ENCODE peak calls at places on chromosomes 2 and 18, in four cellular contexts. N is HCT116, D is K562, I is HepG2. M is an unnamed sample.

GRCh38 chr2:232981356-232981755 is 31.7 kb downstream of the NGEF start:
- DNase-seq in N (no peak), D (no peak), I (no peak), M (no peak)

GRCh38 chr2:201263774-201264173 is 3.4 kb downstream of the CASP8 start:
- DNase-seq in N (no peak), D (no peak), I (no peak), M (no peak)

GRCh38 chr2:3421541-3421940 is 42.0 kb downstream of the TRAPPC12 start:
- DNase-seq in N (no peak), D (no peak), I (no peak), M (no peak)

GRCh38 chr18:48455555-48456478 is 46.6 kb upstream of the ZBTB7C start:
- DNase-seq in N (peak), D (no peak), I (no peak), M (no peak)

GRCh38 chr2:112065966-112066365 is 10.9 kb downstream of the TMEM87B start:
- DNase-seq in N (no peak), D (no peak), I (no peak), M (no peak)

GRCh38 chr2:238527565-238527964 is 100.8 kb downstream of the ASB1 start:
- DNase-seq in N (no peak), D (no peak), I (no peak), M (no peak)

GRCh38 chr2:143471550-143471949 is 342.3 kb downstream of the ARHGAP15 start:
- DNase-seq in N (no peak), D (no peak), I (no peak), M (no peak)

GRCh38 chr18:77042583-77042982 is 90.0 kb downstream of the MBP start:
- DNase-seq in N (no peak), D (no peak), I (no peak), M (no peak)

GRCh38 chr2:225735844-225736243 is 336.3 kb downstream of the NYAP2 start:
- DNase-seq in N (peak), D (no peak), I (no peak), M (peak)

GRCh38 chr18:48649231-48649630 is 110.4 kb downstream of the CTIF start:
- DNase-seq in N (no peak), D (no peak), I (peak), M (no peak)

GRCh38 chr2:101696272-101697123 is 1.0 kb upstream of the MAP4K4 start:
- DNase-seq in N (no peak), D (no peak), I (no peak), M (no peak)

GRCh38 chr18:76991021-76991688 is 141.4 kb downstream of the MBP start:
- DNase-seq in N (no peak), D (no peak), I (no peak), M (no peak)

GRCh38 chr2:179965291-179965690 is 41.8 kb downstream of the CWC22 start:
- DNase-seq in N (no peak), D (no peak), I (no peak), M (no peak)

GRCh38 chr2:144548532-144549191 is 28.7 kb upstream of the ZEB2 start:
- DNase-seq in N (no peak), D (no peak), I (no peak), M (no peak)

GRCh38 chr18:43893001-43893637 is 615.8 kb upstream of the SYT4 start:
- DNase-seq in N (no peak), D (no peak), I (no peak), M (peak)

GRCh38 chr2:157872791-157873190 is 3.3 kb downstream of the ACVR1 start:
- DNase-seq in N (no peak), D (no peak), I (no peak), M (no peak)

GRCh38 chr2:156112323-156112722 is 220.2 kb downstream of the NR4A2 start:
- DNase-seq in N (no peak), D (no peak), I (no peak), M (no peak)

GRCh38 chr2:9744256-9745004 is 98.8 kb upstream of the TAF1B start:
- DNase-seq in N (no peak), D (no peak), I (no peak), M (no peak)

GRCh38 chr2:239278361-239278760 is 122.5 kb downstream of the HDAC4 start:
- DNase-seq in N (no peak), D (no peak), I (no peak), M (no peak)

GRCh38 chr18:5556317-5556974 is 12.6 kb upstream of the EPB41L3 start:
- DNase-seq in N (no peak), D (no peak), I (peak), M (no peak)

GRCh38 chr18:11497585-11497984 is 111.8 kb upstream of the SLC35G4 start:
- DNase-seq in N (no peak), D (no peak), I (peak), M (no peak)

GRCh38 chr2:62596061-62596658 is 90.2 kb upstream of the TMEM17 start:
- DNase-seq in N (no peak), D (no peak), I (no peak), M (no peak)

GRCh38 chr2:240557808-240558207 is at the start of gene ANKMY1:
- DNase-seq in N (no peak), D (no peak), I (no peak), M (no peak)

GRCh38 chr2:69667805-69668382 is 24.4 kb upstream of the AAK1 start:
- DNase-seq in N (no peak), D (no peak), I (no peak), M (no peak)

GRCh38 chr2:102485151-102485769 is 12.2 kb downstream of the SLC9A4 start:
- DNase-seq in N (no peak), D (no peak), I (no peak), M (no peak)

GRCh38 chr18:76972241-76972640 is 149.9 kb downstream of the ZNF236 start:
- DNase-seq in N (no peak), D (no peak), I (no peak), M (no peak)

GRCh38 chr2:176999331-176999730 is 213.3 kb upstream of the HNRNPA3 start:
- DNase-seq in N (no peak), D (no peak), I (no peak), M (no peak)

GRCh38 chr18:28736223-28736622 is 559.3 kb upstream of the CDH2 start:
- DNase-seq in N (no peak), D (no peak), I (no peak), M (no peak)

GRCh38 chr2:37589298-37589697 is 82.1 kb downstream of the CDC42EP3 start:
- DNase-seq in N (no peak), D (no peak), I (no peak), M (no peak)

GRCh38 chr18:51614033-51614432 is 416.6 kb upstream of the MEX3C start:
- DNase-seq in N (no peak), D (no peak), I (peak), M (peak)

GRCh38 chr2:120447122-120447785 is 101.3 kb downstream of the INHBB start:
- DNase-seq in N (no peak), D (no peak), I (no peak), M (no peak)

GRCh38 chr2:31031132-31031706 is 107.0 kb downstream of the GALNT14 start:
- DNase-seq in N (no peak), D (no peak), I (no peak), M (no peak)

DNA sequence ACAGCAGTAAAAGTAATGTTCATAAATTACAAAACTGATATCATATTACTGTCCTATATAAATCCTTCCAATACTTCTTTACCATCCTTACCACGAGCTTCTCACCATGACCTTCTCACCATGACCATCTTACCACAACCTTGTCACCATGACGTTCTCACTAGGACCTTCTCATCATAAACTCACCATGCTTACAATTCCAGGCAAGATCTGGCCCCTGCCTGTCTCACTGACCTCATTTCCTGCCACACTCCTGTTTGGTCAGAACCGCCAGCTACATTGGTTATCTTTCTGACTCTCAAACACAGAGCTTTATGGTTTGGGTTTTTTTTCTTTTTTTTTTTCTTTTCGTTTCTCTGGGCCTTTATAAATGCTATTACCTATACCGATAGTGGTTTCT is 827.6 kb downstream of the RNF144A start:
- DNase-seq in N (no peak), D (no peak), I (no peak), M (no peak)
- TF ChIP-seq SIN3A in N (no peak), D (no peak), I (no peak), M (no peak)

GRCh38 chr2:128276878-128277675 is 41.6 kb downstream of the HS6ST1 start:
- DNase-seq in N (no peak), D (no peak), I (no peak), M (no peak)
- TF ChIP-seq TCF7L2 in N (no peak), D (no peak), I (no peak), M (no peak)

GRCh38 chr2:105409717-105410116 is 10.9 kb upstream of the FHL2 start:
- DNase-seq in N (peak), D (no peak), I (no peak), M (no peak)
- TF ChIP-seq SIN3A in N (no peak), D (no peak), I (no peak), M (no peak)

GRCh38 chr2:54387592-54387991 is 68.5 kb upstream of the SPTBN1 start:
- DNase-seq in N (no peak), D (no peak), I (no peak), M (no peak)

GRCh38 chr2:54385271-54385670 is 70.9 kb upstream of the SPTBN1 start:
- DNase-seq in N (no peak), D (no peak), I (no peak), M (no peak)

GRCh38 chr2:54388093-54388492 is 68.0 kb upstream of the SPTBN1 start:
- DNase-seq in N (no peak), D (no peak), I (no peak), M (no peak)

GRCh38 chr2:54386585-54386984 is 69.5 kb upstream of the SPTBN1 start:
- DNase-seq in N (no peak), D (no peak), I (no peak), M (no peak)

DNA sequence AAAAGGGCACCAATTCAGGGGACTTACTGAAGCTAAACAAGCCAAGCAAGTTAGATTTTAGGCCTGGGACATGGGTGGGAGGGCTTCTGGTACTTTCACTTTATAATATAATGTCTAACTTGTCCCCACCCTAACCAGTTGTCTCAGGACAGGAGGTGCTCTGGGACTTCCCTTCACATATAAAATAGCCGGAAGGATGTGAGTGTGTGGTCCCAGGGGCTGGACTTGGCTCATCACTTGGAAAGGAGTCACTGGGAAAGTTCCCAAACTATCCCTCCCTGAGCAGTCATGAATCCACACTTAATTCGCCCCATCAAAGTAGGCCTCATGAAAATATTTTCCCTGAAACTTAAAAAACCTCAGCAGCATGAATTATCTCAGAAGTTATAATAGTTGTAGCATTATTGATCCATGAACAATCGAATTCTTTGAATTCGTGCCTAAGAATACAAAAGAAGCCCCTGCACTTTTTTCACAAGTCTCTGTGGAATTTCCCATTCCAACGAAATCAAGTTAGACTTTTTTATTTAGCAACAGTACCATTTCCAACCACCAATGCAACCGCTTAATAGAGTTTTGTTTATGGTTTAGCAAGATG is 69.0 kb upstream of the SPTBN1 start:
- DNase-seq in N (no peak), D (no peak), I (no peak), M (no peak)
- TF ChIP-seq TCF7L2 in N (no peak), D (no peak), I (no peak), M (no peak)

GRCh38 chr2:71880287-71880686 is 267.4 kb downstream of the CYP26B1 start:
- DNase-seq in N (no peak), D (no peak), I (no peak), M (no peak)

GRCh38 chr2:71879509-71880184 is 268.0 kb downstream of the CYP26B1 start:
- DNase-seq in N (no peak), D (no peak), I (no peak), M (no peak)

GRCh38 chr2:71882236-71882946 is 265.3 kb downstream of the CYP26B1 start:
- DNase-seq in N (no peak), D (no peak), I (no peak), M (no peak)

GRCh38 chr2:71882949-71883472 is 264.7 kb downstream of the CYP26B1 start:
- DNase-seq in N (peak), D (peak), I (peak), M (no peak)

DNA sequence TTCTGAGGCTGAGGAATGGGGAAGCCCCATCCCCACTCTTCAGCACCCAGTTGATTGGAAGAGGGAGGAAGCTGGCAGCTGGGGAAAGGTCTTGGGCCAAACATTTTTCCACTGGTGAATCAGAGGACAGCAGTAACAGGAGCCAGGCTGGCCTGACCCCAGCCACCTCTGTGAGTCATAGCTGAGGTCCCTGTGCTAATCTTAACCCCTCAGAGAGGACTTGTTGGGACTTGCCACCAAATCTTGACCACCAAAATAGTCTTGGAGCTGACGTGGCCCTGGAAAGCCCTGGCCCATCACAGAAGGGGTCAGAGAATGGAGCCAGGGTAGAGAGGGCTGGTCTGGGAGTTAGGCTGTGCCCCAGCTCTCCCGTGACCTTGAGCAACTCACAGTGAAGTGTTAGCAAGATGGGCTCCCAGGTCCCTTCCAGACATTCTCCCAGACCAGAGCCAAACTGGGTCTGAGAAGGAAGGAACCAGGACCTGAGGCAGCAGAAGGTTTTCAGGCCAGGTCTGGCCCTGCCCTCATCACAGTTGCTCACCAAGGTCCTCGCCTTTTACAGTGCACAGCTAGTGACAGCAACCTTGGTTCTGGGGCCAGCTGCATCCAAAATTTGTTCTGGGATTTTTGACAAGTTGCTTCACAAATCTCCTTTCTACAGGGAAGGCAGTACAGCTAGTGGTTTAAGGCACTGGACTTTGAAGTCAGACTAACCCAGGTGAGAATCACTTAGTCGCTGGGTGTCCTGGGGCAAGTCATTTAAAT is 266.6 kb downstream of the CYP26B1 start:
- DNase-seq in N (peak), D (peak), I (peak), M (no peak)
- TF ChIP-seq SIN3A in N (no peak), D (no peak), I (no peak), M (no peak)

DNA sequence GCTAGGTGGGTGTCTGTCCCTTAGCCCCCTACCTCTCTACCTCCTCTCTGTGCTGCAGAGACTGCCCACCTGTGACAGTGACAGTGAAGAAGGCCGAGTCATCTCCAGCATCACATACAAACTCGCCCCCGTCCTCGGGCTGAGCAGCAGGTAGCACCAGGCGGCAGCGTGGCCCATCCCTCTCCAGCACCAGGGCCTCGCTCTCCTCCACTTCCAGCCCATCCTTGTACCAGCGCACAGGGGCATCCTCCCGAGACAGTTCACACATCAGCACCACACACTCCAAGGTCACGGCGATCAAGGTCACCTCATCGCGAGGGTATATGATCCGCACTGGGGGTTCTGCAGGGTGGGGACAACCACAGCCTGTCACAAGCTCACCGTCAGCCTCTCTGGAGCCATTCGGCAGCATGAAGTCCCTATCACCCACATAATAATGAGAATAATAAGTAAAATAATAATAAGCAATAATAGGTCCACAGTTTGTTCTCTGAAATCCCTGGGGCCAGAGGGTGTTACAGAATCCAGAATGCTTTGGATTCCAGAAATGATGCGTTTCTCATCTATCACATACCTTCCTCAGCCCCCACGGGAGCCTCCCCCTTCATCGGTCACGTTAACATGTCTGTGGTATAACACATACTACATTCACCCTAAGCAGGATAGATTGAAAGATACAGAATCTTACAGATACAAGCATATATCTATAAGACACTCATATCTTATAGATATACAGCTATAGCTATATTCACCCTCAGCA is 12.0 kb downstream of the OBSL1 start:
- DNase-seq in N (no peak), D (no peak), I (no peak), M (no peak)
- TF ChIP-seq TCF7L2 in N (no peak), D (no peak), I (no peak), M (no peak)

DNA sequence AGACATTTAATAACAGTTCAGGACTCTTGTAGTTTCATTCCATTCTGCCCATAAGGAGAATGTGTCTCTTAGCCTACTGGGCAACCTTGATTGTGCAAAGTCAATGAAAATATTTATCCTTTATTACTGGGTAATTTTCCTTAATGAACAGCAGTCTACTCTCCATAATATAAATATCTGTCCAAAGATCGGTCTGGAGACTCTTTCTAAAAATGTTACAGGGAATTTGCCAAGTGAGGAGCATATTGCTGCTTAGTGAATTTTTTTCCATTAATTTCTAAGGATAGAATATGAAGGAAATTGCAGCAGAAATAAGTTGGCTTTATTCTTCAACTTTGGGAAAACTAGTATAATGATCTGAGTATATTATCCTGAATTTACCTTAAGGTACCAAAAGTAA is 817.1 kb upstream of the FSHR start:
- DNase-seq in N (no peak), D (no peak), I (no peak), M (no peak)
- TF ChIP-seq SIN3A in N (no peak), D (no peak), I (no peak), M (no peak)

GRCh38 chr18:10456718-10457499 is 2.5 kb downstream of the APCDD1 start:
- DNase-seq in N (no peak), D (no peak), I (no peak), M (no peak)

GRCh38 chr18:10454800-10455550 is 540 bp downstream of the APCDD1 start:
- DNase-seq in N (no peak), D (no peak), I (no peak), M (no peak)

GRCh38 chr18:10455726-10456453 is 1.5 kb downstream of the APCDD1 start:
- DNase-seq in N (no peak), D (no peak), I (no peak), M (no peak)

GRCh38 chr18:10453261-10453884 is 1.1 kb upstream of the APCDD1 start:
- DNase-seq in N (no peak), D (no peak), I (no peak), M (no peak)

GRCh38 chr18:10453885-10454772 is at the start of gene APCDD1:
- DNase-seq in N (no peak), D (peak), I (peak), M (no peak)
- TF ChIP-seq TCF7L2 in N (no peak), D (no peak), I (no peak), M (peak)

M was measured in Panc1.